ENCODE peak calls at places on chromosomes 13 and 19, in ten cellular contexts. One of them, this sample, is unnamed.

GRCh38 chr19:2016041-2016807 is 710 bp upstream of the BTBD2 start:
- DNase-seq in posterior cingulate gyrus: peak
- DNase-seq in T-helper 17 cell: peak
- DNase-seq in fibroblast of the conjunctiva: peak
- DNase-seq in PC-9: peak
- DNase-seq in Right ventricle myocardium superior: peak
- DNase-seq in CD8-positive, alpha-beta memory T cell: peak
- DNase-seq in stimulated activated CD4-positive, alpha-beta T cell treated with anti-CD3 and anti-CD28 coated beads, Interleukin-1b, Interleukin-23, amount 100 ng/mL, for 24 hours: no peak
- DNase-seq in activated CD4-positive, alpha-beta T cell treated with anti-CD3 and anti-CD28 coated beads, Interleukin-2, amount 50 U/mL, for 24 hours: no peak
- DNase-seq in neural progenitor cell: peak
- DNase-seq in this sample: no peak

GRCh38 chr19:4640247-4641000 is 1.1 kb downstream of the TNFAIP8L1 start:
- DNase-seq in posterior cingulate gyrus: no peak
- DNase-seq in activated CD4-positive, alpha-beta T cell treated with anti-CD3 and anti-CD28 coated beads, Interleukin-2, amount 50 U/mL, for 24 hours: no peak
- DNase-seq in Right ventricle myocardium superior: no peak
- DNase-seq in PC-9: no peak
- DNase-seq in T-helper 17 cell: no peak
- DNase-seq in fibroblast of the conjunctiva: no peak
- DNase-seq in neural progenitor cell: no peak
- DNase-seq in stimulated activated CD4-positive, alpha-beta T cell treated with anti-CD3 and anti-CD28 coated beads, Interleukin-1b, Interleukin-23, amount 100 ng/mL, for 24 hours: no peak
- DNase-seq in CD8-positive, alpha-beta memory T cell: peak
- DNase-seq in this sample: no peak

GRCh38 chr19:14786421-14786851 is 8.1 kb upstream of the ADGRE2 start:
- DNase-seq in CD8-positive, alpha-beta memory T cell: no peak
- DNase-seq in neural progenitor cell: peak
- DNase-seq in PC-9: no peak
- DNase-seq in activated CD4-positive, alpha-beta T cell treated with anti-CD3 and anti-CD28 coated beads, Interleukin-2, amount 50 U/mL, for 24 hours: no peak
- DNase-seq in Right ventricle myocardium superior: peak
- DNase-seq in stimulated activated CD4-positive, alpha-beta T cell treated with anti-CD3 and anti-CD28 coated beads, Interleukin-1b, Interleukin-23, amount 100 ng/mL, for 24 hours: peak
- DNase-seq in fibroblast of the conjunctiva: no peak
- DNase-seq in posterior cingulate gyrus: no peak
- DNase-seq in T-helper 17 cell: no peak
- DNase-seq in this sample: peak

GRCh38 chr13:45132384-45133064 is 12.2 kb downstream of the GTF2F2 start:
- DNase-seq in stimulated activated CD4-positive, alpha-beta T cell treated with anti-CD3 and anti-CD28 coated beads, Interleukin-1b, Interleukin-23, amount 100 ng/mL, for 24 hours: no peak
- DNase-seq in neural progenitor cell: no peak
- DNase-seq in PC-9: no peak
- DNase-seq in CD8-positive, alpha-beta memory T cell: no peak
- DNase-seq in fibroblast of the conjunctiva: no peak
- DNase-seq in posterior cingulate gyrus: no peak
- DNase-seq in activated CD4-positive, alpha-beta T cell treated with anti-CD3 and anti-CD28 coated beads, Interleukin-2, amount 50 U/mL, for 24 hours: no peak
- DNase-seq in T-helper 17 cell: no peak
- DNase-seq in Right ventricle myocardium superior: no peak
- DNase-seq in this sample: no peak

GRCh38 chr19:30719189-30719990 is 347.2 kb downstream of the ZNF536 start:
- DNase-seq in CD8-positive, alpha-beta memory T cell: no peak
- DNase-seq in posterior cingulate gyrus: peak
- DNase-seq in activated CD4-positive, alpha-beta T cell treated with anti-CD3 and anti-CD28 coated beads, Interleukin-2, amount 50 U/mL, for 24 hours: no peak
- DNase-seq in PC-9: no peak
- DNase-seq in neural progenitor cell: peak
- DNase-seq in stimulated activated CD4-positive, alpha-beta T cell treated with anti-CD3 and anti-CD28 coated beads, Interleukin-1b, Interleukin-23, amount 100 ng/mL, for 24 hours: no peak
- DNase-seq in fibroblast of the conjunctiva: no peak
- DNase-seq in T-helper 17 cell: no peak
- DNase-seq in Right ventricle myocardium superior: peak
- DNase-seq in this sample: no peak

GRCh38 chr13:81639984-81640582 is 1299.2 kb upstream of the SPRY2 start:
- DNase-seq in PC-9: no peak
- DNase-seq in neural progenitor cell: peak
- DNase-seq in stimulated activated CD4-positive, alpha-beta T cell treated with anti-CD3 and anti-CD28 coated beads, Interleukin-1b, Interleukin-23, amount 100 ng/mL, for 24 hours: no peak
- DNase-seq in posterior cingulate gyrus: no peak
- DNase-seq in fibroblast of the conjunctiva: no peak
- DNase-seq in T-helper 17 cell: no peak
- DNase-seq in Right ventricle myocardium superior: no peak
- DNase-seq in CD8-positive, alpha-beta memory T cell: no peak
- DNase-seq in activated CD4-positive, alpha-beta T cell treated with anti-CD3 and anti-CD28 coated beads, Interleukin-2, amount 50 U/mL, for 24 hours: no peak
- DNase-seq in this sample: no peak

GRCh38 chr19:29694669-29695627 is 20.1 kb downstream of the C19orf12 start:
- DNase-seq in stimulated activated CD4-positive, alpha-beta T cell treated with anti-CD3 and anti-CD28 coated beads, Interleukin-1b, Interleukin-23, amount 100 ng/mL, for 24 hours: peak
- DNase-seq in fibroblast of the conjunctiva: peak
- DNase-seq in posterior cingulate gyrus: peak
- DNase-seq in neural progenitor cell: peak
- DNase-seq in T-helper 17 cell: peak
- DNase-seq in Right ventricle myocardium superior: peak
- DNase-seq in PC-9: peak
- DNase-seq in activated CD4-positive, alpha-beta T cell treated with anti-CD3 and anti-CD28 coated beads, Interleukin-2, amount 50 U/mL, for 24 hours: peak
- DNase-seq in CD8-positive, alpha-beta memory T cell: peak
- DNase-seq in this sample: peak

GRCh38 chr19:38031423-38031770 is 124.4 kb downstream of the SIPA1L3 start:
- DNase-seq in stimulated activated CD4-positive, alpha-beta T cell treated with anti-CD3 and anti-CD28 coated beads, Interleukin-1b, Interleukin-23, amount 100 ng/mL, for 24 hours: no peak
- DNase-seq in activated CD4-positive, alpha-beta T cell treated with anti-CD3 and anti-CD28 coated beads, Interleukin-2, amount 50 U/mL, for 24 hours: no peak
- DNase-seq in neural progenitor cell: no peak
- DNase-seq in fibroblast of the conjunctiva: no peak
- DNase-seq in Right ventricle myocardium superior: no peak
- DNase-seq in posterior cingulate gyrus: no peak
- DNase-seq in CD8-positive, alpha-beta memory T cell: no peak
- DNase-seq in PC-9: no peak
- DNase-seq in T-helper 17 cell: no peak
- DNase-seq in this sample: no peak

GRCh38 chr19:2634228-2634951 is 68.1 kb downstream of the GNG7 start:
- DNase-seq in activated CD4-positive, alpha-beta T cell treated with anti-CD3 and anti-CD28 coated beads, Interleukin-2, amount 50 U/mL, for 24 hours: no peak
- DNase-seq in PC-9: no peak
- DNase-seq in stimulated activated CD4-positive, alpha-beta T cell treated with anti-CD3 and anti-CD28 coated beads, Interleukin-1b, Interleukin-23, amount 100 ng/mL, for 24 hours: no peak
- DNase-seq in neural progenitor cell: no peak
- DNase-seq in T-helper 17 cell: no peak
- DNase-seq in Right ventricle myocardium superior: peak
- DNase-seq in CD8-positive, alpha-beta memory T cell: no peak
- DNase-seq in posterior cingulate gyrus: no peak
- DNase-seq in fibroblast of the conjunctiva: no peak
- DNase-seq in this sample: no peak

GRCh38 chr19:14761607-14762006 is 16.8 kb downstream of the ADGRE2 start:
- DNase-seq in PC-9: no peak
- DNase-seq in posterior cingulate gyrus: no peak
- DNase-seq in neural progenitor cell: no peak
- DNase-seq in CD8-positive, alpha-beta memory T cell: no peak
- DNase-seq in T-helper 17 cell: no peak
- DNase-seq in stimulated activated CD4-positive, alpha-beta T cell treated with anti-CD3 and anti-CD28 coated beads, Interleukin-1b, Interleukin-23, amount 100 ng/mL, for 24 hours: no peak
- DNase-seq in activated CD4-positive, alpha-beta T cell treated with anti-CD3 and anti-CD28 coated beads, Interleukin-2, amount 50 U/mL, for 24 hours: no peak
- DNase-seq in Right ventricle myocardium superior: no peak
- DNase-seq in fibroblast of the conjunctiva: no peak
- DNase-seq in this sample: no peak

GRCh38 chr13:79799049-79799448 is 318.1 kb downstream of the NDFIP2 start:
- DNase-seq in stimulated activated CD4-positive, alpha-beta T cell treated with anti-CD3 and anti-CD28 coated beads, Interleukin-1b, Interleukin-23, amount 100 ng/mL, for 24 hours: no peak
- DNase-seq in Right ventricle myocardium superior: no peak
- DNase-seq in posterior cingulate gyrus: no peak
- DNase-seq in activated CD4-positive, alpha-beta T cell treated with anti-CD3 and anti-CD28 coated beads, Interleukin-2, amount 50 U/mL, for 24 hours: no peak
- DNase-seq in PC-9: no peak
- DNase-seq in CD8-positive, alpha-beta memory T cell: no peak
- DNase-seq in fibroblast of the conjunctiva: no peak
- DNase-seq in T-helper 17 cell: no peak
- DNase-seq in neural progenitor cell: no peak
- DNase-seq in this sample: no peak

GRCh38 chr13:99980201-99981114 is 1.1 kb upstream of the ZIC2 start:
- DNase-seq in stimulated activated CD4-positive, alpha-beta T cell treated with anti-CD3 and anti-CD28 coated beads, Interleukin-1b, Interleukin-23, amount 100 ng/mL, for 24 hours: no peak
- DNase-seq in T-helper 17 cell: peak
- DNase-seq in neural progenitor cell: peak
- DNase-seq in fibroblast of the conjunctiva: peak
- DNase-seq in Right ventricle myocardium superior: peak
- DNase-seq in CD8-positive, alpha-beta memory T cell: peak
- DNase-seq in posterior cingulate gyrus: no peak
- DNase-seq in PC-9: peak
- DNase-seq in activated CD4-positive, alpha-beta T cell treated with anti-CD3 and anti-CD28 coated beads, Interleukin-2, amount 50 U/mL, for 24 hours: no peak
- DNase-seq in this sample: peak

GRCh38 chr13:30576528-30576927 is 41.2 kb upstream of the USPL1 start:
- DNase-seq in neural progenitor cell: no peak
- DNase-seq in CD8-positive, alpha-beta memory T cell: peak
- DNase-seq in fibroblast of the conjunctiva: no peak
- DNase-seq in Right ventricle myocardium superior: peak
- DNase-seq in PC-9: peak
- DNase-seq in posterior cingulate gyrus: no peak
- DNase-seq in activated CD4-positive, alpha-beta T cell treated with anti-CD3 and anti-CD28 coated beads, Interleukin-2, amount 50 U/mL, for 24 hours: no peak
- DNase-seq in stimulated activated CD4-positive, alpha-beta T cell treated with anti-CD3 and anti-CD28 coated beads, Interleukin-1b, Interleukin-23, amount 100 ng/mL, for 24 hours: no peak
- DNase-seq in T-helper 17 cell: peak
- DNase-seq in this sample: no peak

GRCh38 chr19:49930483-49931011 is 1.2 kb upstream of the NUP62 start:
- DNase-seq in posterior cingulate gyrus: no peak
- DNase-seq in CD8-positive, alpha-beta memory T cell: no peak
- DNase-seq in activated CD4-positive, alpha-beta T cell treated with anti-CD3 and anti-CD28 coated beads, Interleukin-2, amount 50 U/mL, for 24 hours: no peak
- DNase-seq in neural progenitor cell: no peak
- DNase-seq in stimulated activated CD4-positive, alpha-beta T cell treated with anti-CD3 and anti-CD28 coated beads, Interleukin-1b, Interleukin-23, amount 100 ng/mL, for 24 hours: no peak
- DNase-seq in T-helper 17 cell: no peak
- DNase-seq in Right ventricle myocardium superior: peak
- DNase-seq in PC-9: no peak
- DNase-seq in fibroblast of the conjunctiva: no peak
- DNase-seq in this sample: no peak

GRCh38 chr13:111516712-111517640 is 196.5 kb downstream of the TEX29 start:
- DNase-seq in T-helper 17 cell: no peak
- DNase-seq in posterior cingulate gyrus: no peak
- DNase-seq in activated CD4-positive, alpha-beta T cell treated with anti-CD3 and anti-CD28 coated beads, Interleukin-2, amount 50 U/mL, for 24 hours: no peak
- DNase-seq in Right ventricle myocardium superior: no peak
- DNase-seq in CD8-positive, alpha-beta memory T cell: no peak
- DNase-seq in PC-9: no peak
- DNase-seq in stimulated activated CD4-positive, alpha-beta T cell treated with anti-CD3 and anti-CD28 coated beads, Interleukin-1b, Interleukin-23, amount 100 ng/mL, for 24 hours: no peak
- DNase-seq in neural progenitor cell: no peak
- DNase-seq in fibroblast of the conjunctiva: no peak
- DNase-seq in this sample: no peak

GRCh38 chr13:104466016-104466415 is 1399.8 kb upstream of the SLC10A2 start:
- DNase-seq in PC-9: no peak
- DNase-seq in fibroblast of the conjunctiva: no peak
- DNase-seq in stimulated activated CD4-positive, alpha-beta T cell treated with anti-CD3 and anti-CD28 coated beads, Interleukin-1b, Interleukin-23, amount 100 ng/mL, for 24 hours: no peak
- DNase-seq in T-helper 17 cell: no peak
- DNase-seq in CD8-positive, alpha-beta memory T cell: no peak
- DNase-seq in activated CD4-positive, alpha-beta T cell treated with anti-CD3 and anti-CD28 coated beads, Interleukin-2, amount 50 U/mL, for 24 hours: no peak
- DNase-seq in neural progenitor cell: no peak
- DNase-seq in posterior cingulate gyrus: no peak
- DNase-seq in Right ventricle myocardium superior: no peak
- DNase-seq in this sample: no peak

GRCh38 chr13:78258304-78258703 is 339.7 kb upstream of the EDNRB start:
- DNase-seq in Right ventricle myocardium superior: no peak
- DNase-seq in CD8-positive, alpha-beta memory T cell: no peak
- DNase-seq in T-helper 17 cell: no peak
- DNase-seq in fibroblast of the conjunctiva: no peak
- DNase-seq in posterior cingulate gyrus: no peak
- DNase-seq in activated CD4-positive, alpha-beta T cell treated with anti-CD3 and anti-CD28 coated beads, Interleukin-2, amount 50 U/mL, for 24 hours: no peak
- DNase-seq in stimulated activated CD4-positive, alpha-beta T cell treated with anti-CD3 and anti-CD28 coated beads, Interleukin-1b, Interleukin-23, amount 100 ng/mL, for 24 hours: no peak
- DNase-seq in neural progenitor cell: no peak
- DNase-seq in PC-9: no peak
- DNase-seq in this sample: no peak

GRCh38 chr13:80161219-80161618 is 179.7 kb downstream of the SPRY2 start:
- DNase-seq in neural progenitor cell: no peak
- DNase-seq in stimulated activated CD4-positive, alpha-beta T cell treated with anti-CD3 and anti-CD28 coated beads, Interleukin-1b, Interleukin-23, amount 100 ng/mL, for 24 hours: no peak
- DNase-seq in activated CD4-positive, alpha-beta T cell treated with anti-CD3 and anti-CD28 coated beads, Interleukin-2, amount 50 U/mL, for 24 hours: no peak
- DNase-seq in fibroblast of the conjunctiva: no peak
- DNase-seq in posterior cingulate gyrus: no peak
- DNase-seq in T-helper 17 cell: no peak
- DNase-seq in Right ventricle myocardium superior: no peak
- DNase-seq in PC-9: no peak
- DNase-seq in CD8-positive, alpha-beta memory T cell: no peak
- DNase-seq in this sample: no peak

GRCh38 chr13:103883698-103884097 is 817.5 kb upstream of the SLC10A2 start:
- DNase-seq in fibroblast of the conjunctiva: no peak
- DNase-seq in T-helper 17 cell: no peak
- DNase-seq in posterior cingulate gyrus: no peak
- DNase-seq in CD8-positive, alpha-beta memory T cell: no peak
- DNase-seq in PC-9: no peak
- DNase-seq in activated CD4-positive, alpha-beta T cell treated with anti-CD3 and anti-CD28 coated beads, Interleukin-2, amount 50 U/mL, for 24 hours: no peak
- DNase-seq in stimulated activated CD4-positive, alpha-beta T cell treated with anti-CD3 and anti-CD28 coated beads, Interleukin-1b, Interleukin-23, amount 100 ng/mL, for 24 hours: no peak
- DNase-seq in neural progenitor cell: no peak
- DNase-seq in Right ventricle myocardium superior: no peak
- DNase-seq in this sample: no peak

GRCh38 chr19:18665771-18666202 is 17.7 kb upstream of the CRTC1 start:
- DNase-seq in neural progenitor cell: no peak
- DNase-seq in activated CD4-positive, alpha-beta T cell treated with anti-CD3 and anti-CD28 coated beads, Interleukin-2, amount 50 U/mL, for 24 hours: no peak
- DNase-seq in T-helper 17 cell: no peak
- DNase-seq in fibroblast of the conjunctiva: no peak
- DNase-seq in Right ventricle myocardium superior: no peak
- DNase-seq in CD8-positive, alpha-beta memory T cell: no peak
- DNase-seq in posterior cingulate gyrus: no peak
- DNase-seq in stimulated activated CD4-positive, alpha-beta T cell treated with anti-CD3 and anti-CD28 coated beads, Interleukin-1b, Interleukin-23, amount 100 ng/mL, for 24 hours: no peak
- DNase-seq in PC-9: no peak
- DNase-seq in this sample: no peak

This sample was measured in stimulated activated effector memory CD8-positive, alpha-beta T cell treated with anti-CD3 and anti-CD28 coated beads, Interleukin-12 subunit alpha, Interleukin-12 subunit beta, amount 100 ng/mL, for 72 hours.